ENCODE peak calls at places on chromosome 4, in eight cellular contexts. W is Panc1; S is mammary epithelial cell; J is CD8-positive, alpha-beta memory T cell; C is mesenchymal stem cell; E is endodermal cell; L is lower lobe of right lung; U is gastrocnemius medialis. Q is an unnamed sample.
A peak's percentile ranks its signal among the peaks of the same experiment; 100 is the strongest.

GRCh38 chr4:7715251-7716014 is 224.2 kb downstream of the AFAP1 start:
- DNase-seq in W (no peak), S (no peak), J (no peak), C (no peak), E (no peak), L (no peak), U (no peak), Q (no peak)

GRCh38 chr4:84263415-84263814 is 235.7 kb downstream of the NKX6-1 start:
- DNase-seq in W (no peak), S (no peak), J (no peak), C (no peak), E (no peak), L (no peak), U (no peak), Q (no peak)

GRCh38 chr4:140943887-140944515 is 187.8 kb upstream of the TBC1D9 start:
- DNase-seq in W (no peak), S (no peak), J (no peak), C (no peak), E (no peak), L (no peak), U (no peak), Q (no peak)

GRCh38 chr4:3486556-3487270 is 23.6 kb downstream of the DOK7 start:
- DNase-seq in W (no peak), S (peak; percentile 19), J (no peak), C (no peak), E (no peak), L (no peak), U (no peak), Q (no peak)

GRCh38 chr4:6308890-6309643 is 39.4 kb downstream of the WFS1 start:
- DNase-seq in W (no peak), S (no peak), J (peak; percentile 10), C (no peak), E (peak; percentile 92), L (no peak), U (no peak), Q (no peak)

GRCh38 chr4:174521800-174522182 is 497 bp downstream of the HPGD start:
- DNase-seq in W (no peak), S (peak; percentile 22), J (no peak), C (no peak), E (peak; percentile 71), L (peak; percentile 55), U (no peak), Q (peak; percentile 71)

GRCh38 chr4:107931775-107932321 is 499 bp downstream of the CYP2U1 start:
- DNase-seq in W (no peak), S (no peak), J (no peak), C (no peak), E (no peak), L (peak; percentile 52), U (peak; percentile 2), Q (peak; percentile 66)

GRCh38 chr4:183823394-183823793 is 81.7 kb upstream of the STOX2 start:
- DNase-seq in W (no peak), S (peak; percentile 76), J (no peak), C (peak; percentile 65), E (no peak), L (no peak), U (peak; percentile 10), Q (no peak)

GRCh38 chr4:47484169-47484568 is 906 bp upstream of the ATP10D start:
- DNase-seq in W (no peak), S (peak; percentile 76), J (no peak), C (no peak), E (no peak), L (no peak), U (no peak), Q (no peak)

GRCh38 chr4:95603393-95603792 is 54.6 kb upstream of the UNC5C start:
- DNase-seq in W (no peak), S (no peak), J (no peak), C (no peak), E (no peak), L (no peak), U (no peak), Q (no peak)

GRCh38 chr4:8508731-8509130 is 68.2 kb downstream of the TRMT44 start:
- DNase-seq in W (no peak), S (no peak), J (no peak), C (no peak), E (no peak), L (no peak), U (no peak), Q (no peak)

GRCh38 chr4:159105761-159106243 is 2.9 kb downstream of the RAPGEF2 start:
- DNase-seq in W (no peak), S (peak; percentile 62), J (no peak), C (no peak), E (peak; percentile 55), L (no peak), U (no peak), Q (no peak)

GRCh38 chr4:142406051-142406549 is 440.0 kb downstream of the INPP4B start:
- DNase-seq in W (no peak), S (peak; percentile 66), J (no peak), C (no peak), E (peak; percentile 72), L (no peak), U (no peak), Q (no peak)

GRCh38 chr4:102007959-102008425 is 217.5 kb downstream of the BANK1 start:
- DNase-seq in W (no peak), S (no peak), J (no peak), C (no peak), E (no peak), L (no peak), U (no peak), Q (no peak)

GRCh38 chr4:190020790-190021717 is 6.0 kb downstream of the FRG2 start:
- DNase-seq in W (no peak), S (peak; percentile 58), J (no peak), C (no peak), E (peak; percentile 88), L (peak; percentile 52), U (no peak), Q (peak; percentile 24)

GRCh38 chr4:139085141-139085540 is 69.6 kb downstream of the NOCT start:
- DNase-seq in W (no peak), S (peak; percentile 6), J (no peak), C (peak; percentile 37), E (no peak), L (no peak), U (no peak), Q (no peak)

GRCh38 chr4:52883183-52883621 is 21.1 kb downstream of the RASL11B start:
- DNase-seq in W (no peak), S (no peak), J (no peak), C (no peak), E (peak; percentile 81), L (no peak), U (no peak), Q (no peak)
- H3K4me3 ChIP-seq in W (no peak overlapping the region), S (no peak overlapping the region), J (no peak overlapping the region), C (no peak overlapping the region), E (peak overlapping the region; percentile 19), L (no peak overlapping the region), U (no peak overlapping the region), Q (no peak overlapping the region)

DNA sequence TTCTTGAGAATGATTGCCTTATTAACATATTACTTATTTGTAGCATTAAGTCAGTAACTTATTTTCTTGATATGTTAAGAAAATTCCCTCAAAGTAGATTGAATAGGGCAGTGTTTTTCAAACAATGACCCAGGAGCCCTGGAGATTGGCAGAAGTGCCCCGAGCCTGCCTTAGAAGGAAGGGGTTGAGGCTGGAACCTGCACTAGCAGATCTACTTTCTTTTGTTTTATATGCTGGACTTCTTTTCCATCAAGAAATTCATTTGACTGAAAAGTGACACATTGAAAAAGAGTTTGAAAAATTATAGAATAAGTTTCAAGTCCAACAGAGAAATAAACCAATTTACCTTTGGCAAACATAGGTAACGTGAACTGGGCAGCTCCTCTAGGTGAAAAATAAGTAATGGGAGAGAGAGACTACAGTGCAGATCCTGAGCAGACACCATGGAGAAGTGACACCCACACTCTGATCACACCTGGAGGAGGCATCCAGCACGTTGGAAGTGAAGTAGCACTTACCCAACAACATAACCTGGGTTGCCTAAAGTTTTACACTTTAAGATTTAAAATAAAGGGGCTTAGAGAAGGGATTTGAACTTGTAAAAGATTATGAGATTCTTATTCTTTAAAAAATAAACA is 18.6 kb downstream of the ARSJ start:
- DNase-seq in W (no peak), S (no peak), J (no peak), C (no peak), E (no peak), L (no peak), U (no peak), Q (no peak)
- H3K4me1 ChIP-seq in W (peaks cover 64% of the 10 kb centered on the region), S (peaks cover 32% of the 10 kb centered on the region), J (no peaks in the 10 kb centered on the region), C (peaks cover 6% of the 10 kb centered on the region), E (no peaks in the 10 kb centered on the region), L (no peaks in the 10 kb centered on the region), U (peaks cover 4% of the 10 kb centered on the region), Q (peaks cover 5% of the 10 kb centered on the region)

DNA sequence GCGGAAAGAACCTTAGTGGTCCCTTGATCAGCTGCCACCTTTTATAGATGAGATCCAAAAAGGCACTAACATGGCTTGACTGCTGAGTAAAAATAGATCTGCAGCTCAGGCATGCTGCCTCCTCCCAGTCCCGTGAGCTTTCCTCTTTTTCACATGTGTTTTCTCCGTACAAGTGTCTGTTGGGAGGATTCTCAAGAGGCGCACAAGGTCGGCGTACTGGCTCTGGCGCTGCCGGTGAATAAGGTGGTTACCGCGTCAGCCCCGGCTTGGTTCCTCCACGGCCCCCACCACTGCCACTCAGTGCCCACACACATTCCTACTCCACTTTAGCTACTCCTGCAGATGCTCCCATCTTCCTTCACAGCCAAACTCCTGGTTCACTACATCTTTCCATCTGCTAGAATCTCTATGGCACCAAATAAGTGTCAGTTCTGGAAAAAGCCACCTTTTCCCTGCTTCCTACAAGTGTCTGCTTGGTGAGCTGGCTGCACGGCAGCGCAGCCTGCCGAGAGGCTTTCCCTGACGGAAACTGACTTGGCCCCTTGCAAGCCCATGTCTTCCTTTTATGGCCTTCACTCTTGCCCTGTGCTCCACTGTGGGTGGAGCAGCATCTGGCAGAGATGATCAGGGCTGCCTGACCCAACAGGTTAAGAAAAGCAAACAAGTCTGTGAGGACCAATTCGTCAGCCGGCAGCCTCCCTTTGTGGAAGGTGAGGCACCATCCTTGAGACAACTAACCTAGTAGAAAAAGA is 99.8 kb downstream of the KLHL8 start:
- DNase-seq in W (no peak), S (peak; percentile 97), J (no peak), C (peak; percentile 28), E (no peak), L (no peak), U (peak; percentile 63), Q (peak; percentile 80)
- H3K36me3 ChIP-seq in W (peaks cover 2% of the 10 kb centered on the region), S (peaks cover 2% of the 10 kb centered on the region), J (peaks cover 20% of the 10 kb centered on the region), C (peaks cover 5% of the 10 kb centered on the region), E (peaks cover 92% of the 10 kb centered on the region), L (peaks cover 62% of the 10 kb centered on the region), U (peaks cover 21% of the 10 kb centered on the region), Q (peaks cover 6% of the 10 kb centered on the region)

GRCh38 chr4:55086561-55086960 is 38.8 kb downstream of the KDR start:
- DNase-seq in W (no peak), S (no peak), J (no peak), C (no peak), E (no peak), L (no peak), U (no peak), Q (no peak)
- H3K4me3 ChIP-seq in W (no peak overlapping the region), S (no peak overlapping the region), J (no peak overlapping the region), C (no peak overlapping the region), E (no peak overlapping the region), L (no peak overlapping the region), U (no peak overlapping the region), Q (no peak overlapping the region)

Q was measured in mucosa of descending colon.